ENCODE peak calls at places on chromosomes 2 and 18, in five cellular contexts. L is AG08396, E is AG10803, M is AG20443, R is AG09309. A is an unnamed sample.

GRCh38 chr2:150689600-150689999 is 202.1 kb upstream of the RND3 start:
- DNase-seq in E (peak), L (no peak), R (no peak), M (peak), A (no peak)

GRCh38 chr2:120985997-120986651 is 250.5 kb downstream of the GLI2 start:
- DNase-seq in E (no peak), L (no peak), M (no peak), R (no peak), A (peak)

GRCh38 chr2:39696072-39696471 is 30.4 kb downstream of the TMEM178A start:
- DNase-seq in L (peak), R (peak), E (peak), M (peak), A (peak)

GRCh38 chr2:111633139-111633538 is 250.9 kb downstream of the ANAPC1 start:
- DNase-seq in E (no peak), M (no peak), L (no peak), R (no peak), A (no peak)

GRCh38 chr2:30509716-30510115 is 62.7 kb downstream of the LCLAT1 start:
- DNase-seq in E (no peak), R (no peak), M (no peak), L (no peak), A (no peak)

GRCh38 chr2:158184556-158185343 is 83.1 kb downstream of the UPP2 start:
- DNase-seq in M (no peak), R (no peak), E (no peak), L (no peak), A (no peak)

GRCh38 chr18:75307530-75307929 is 96.9 kb downstream of the TSHZ1 start:
- DNase-seq in E (no peak), R (no peak), M (no peak), L (no peak), A (no peak)

GRCh38 chr2:239605409-239605808 is 204.6 kb upstream of the HDAC4 start:
- DNase-seq in M (no peak), L (no peak), E (no peak), R (no peak), A (no peak)

GRCh38 chr2:84847326-84848050 is 33.4 kb downstream of the TRABD2A start:
- DNase-seq in R (no peak), L (no peak), E (peak), M (no peak), A (no peak)

GRCh38 chr18:61683856-61684255 is 209.0 kb downstream of the RNF152 start:
- DNase-seq in R (no peak), E (no peak), L (no peak), M (no peak), A (no peak)

GRCh38 chr18:51437280-51438271 is 240.1 kb upstream of the MEX3C start:
- DNase-seq in M (no peak), R (no peak), E (no peak), L (no peak), A (no peak)

GRCh38 chr2:241820625-241821384 is 11.8 kb downstream of the NEU4 start:
- DNase-seq in M (no peak), E (no peak), R (no peak), L (no peak), A (no peak)

GRCh38 chr2:214960677-214961076 is 151.2 kb upstream of the BARD1 start:
- DNase-seq in M (no peak), R (peak), E (peak), L (no peak), A (no peak)

GRCh38 chr2:43592443-43592842 is 3.4 kb downstream of the THADA start:
- DNase-seq in R (peak), E (peak), L (no peak), M (peak), A (peak)

GRCh38 chr2:32841931-32842898 is 104.5 kb upstream of the LTBP1 start:
- DNase-seq in R (no peak), M (no peak), E (no peak), L (no peak), A (no peak)

GRCh38 chr18:11052800-11053199 is 96.6 kb downstream of the PIEZO2 start:
- DNase-seq in R (no peak), E (no peak), L (no peak), M (no peak), A (no peak)

GRCh38 chr2:209501579-209501978 is 77.7 kb downstream of the MAP2 start:
- DNase-seq in M (no peak), R (no peak), L (no peak), E (no peak), A (no peak)

GRCh38 chr18:51194604-51195003 is 2.9 kb downstream of the MEX3C start:
- DNase-seq in L (no peak), R (no peak), E (peak), M (no peak), A (peak)

GRCh38 chr2:52518673-52519072 is 1248.9 kb upstream of the CHAC2 start:
- DNase-seq in E (no peak), R (no peak), M (no peak), L (no peak), A (no peak)

GRCh38 chr2:147356157-147356556 is 488.7 kb upstream of the ACVR2A start:
- DNase-seq in E (no peak), L (no peak), R (no peak), M (no peak), A (no peak)

GRCh38 chr2:2325538-2325937 is 5.5 kb downstream of the MYT1L start:
- DNase-seq in E (no peak), R (no peak), M (no peak), L (no peak), A (no peak)

GRCh38 chr2:59787095-59787494 is 766.4 kb downstream of the BCL11A start:
- DNase-seq in E (no peak), R (no peak), M (no peak), L (no peak), A (no peak)

GRCh38 chr2:176083796-176084261 is at the start of gene EVX2:
- DNase-seq in E (no peak), M (no peak), L (no peak), R (no peak), A (peak)

GRCh38 chr2:64114063-64114911 is 29.9 kb downstream of the PELI1 start:
- DNase-seq in E (peak), L (no peak), R (peak), M (peak), A (no peak)

GRCh38 chr2:68766378-68766845 is 31.8 kb downstream of the ARHGAP25 start:
- DNase-seq in E (peak), R (no peak), M (no peak), L (no peak), A (no peak)

GRCh38 chr2:30761226-30761625 is 46.0 kb downstream of the CAPN13 start:
- DNase-seq in E (no peak), L (no peak), R (no peak), M (no peak), A (no peak)

GRCh38 chr2:121710470-121711170 is 26.1 kb downstream of the NIFK start:
- DNase-seq in L (no peak), R (no peak), E (peak), M (no peak), A (peak)

GRCh38 chr2:147511491-147511948 is 333.3 kb upstream of the ACVR2A start:
- DNase-seq in M (peak), E (peak), R (peak), L (no peak), A (peak)

GRCh38 chr2:95267458-95268207 is 6.6 kb upstream of the PROM2 start:
- DNase-seq in L (no peak), R (no peak), M (no peak), E (no peak), A (peak)

GRCh38 chr2:4900242-4900641 is 791.9 kb upstream of the SOX11 start:
- DNase-seq in R (no peak), M (no peak), L (no peak), E (no peak), A (no peak)

GRCh38 chr18:55243852-55244251 is 284.6 kb upstream of the CCDC68 start:
- DNase-seq in E (peak), R (peak), M (peak), L (no peak), A (no peak)

GRCh38 chr2:70385204-70385603 is 83.3 kb upstream of the FAM136A start:
- DNase-seq in R (no peak), L (no peak), E (no peak), M (no peak), A (no peak)

GRCh38 chr18:44897445-44898215 is 216.9 kb downstream of the SETBP1 start:
- DNase-seq in M (no peak), L (no peak), R (no peak), E (no peak), A (no peak)

GRCh38 chr2:172137109-172137508 is 34.4 kb upstream of the DLX2 start:
- DNase-seq in M (no peak), E (no peak), R (no peak), L (no peak), A (no peak)

GRCh38 chr2:202038471-202039277 is 5.0 kb downstream of the FZD7 start:
- DNase-seq in M (peak), E (no peak), R (no peak), L (peak), A (peak)

GRCh38 chr18:5892772-5893431 is 2.4 kb downstream of the TMEM200C start:
- DNase-seq in R (no peak), E (no peak), L (no peak), M (no peak), A (peak)

GRCh38 chr2:177422271-177422670 is 29.7 kb downstream of the AGPS start:
- DNase-seq in E (peak), M (no peak), L (no peak), R (no peak), A (peak)